ENCODE peak calls at places on chromosomes 6 and 20, in six cellular contexts. D, V, N, S, M and B are unnamed samples.

GRCh38 chr20:1664911-1665310 is 7.3 kb upstream of the SIRPG start:
- DNase-seq in D (no peak), V (no peak), N (no peak), S (no peak), M (peak; percentile 46), B (no peak)

GRCh38 chr20:45206746-45207145 is at the start of gene SEMG1:
- DNase-seq in D (no peak), V (no peak), N (no peak), S (no peak), M (no peak), B (no peak)

GRCh38 chr6:152050451-152051195 is 243.1 kb downstream of the ESR1 start:
- DNase-seq in D (no peak), V (no peak), N (no peak), S (no peak), M (no peak), B (no peak)

GRCh38 chr20:24027229-24027628 is 38.6 kb upstream of the GGTLC1 start:
- DNase-seq in D (peak; percentile 9), V (peak; percentile 76), N (no peak), S (no peak), M (peak; percentile 47), B (no peak)

GRCh38 chr6:37582309-37582708 is 82.6 kb upstream of the CCDC167 start:
- DNase-seq in D (no peak), V (no peak), N (no peak), S (no peak), M (no peak), B (no peak)

GRCh38 chr6:161137839-161138544 is 135.9 kb downstream of the AGPAT4 start:
- DNase-seq in D (no peak), V (no peak), N (no peak), S (no peak), M (no peak), B (no peak)

GRCh38 chr6:156379946-156380707 is 397.1 kb upstream of the ARID1B start:
- DNase-seq in D (no peak), V (peak; percentile 39), N (no peak), S (no peak), M (no peak), B (no peak)

GRCh38 chr6:105805581-105806023 is 280.5 kb upstream of the PRDM1 start:
- DNase-seq in D (no peak), V (no peak), N (no peak), S (no peak), M (no peak), B (no peak)

GRCh38 chr20:38894091-38894847 is 31.9 kb upstream of the FAM83D start:
- DNase-seq in D (no peak), V (peak; percentile 6), N (no peak), S (no peak), M (no peak), B (peak; percentile 21)

GRCh38 chr6:113047148-113047547 is 700.0 kb downstream of the RFPL4B start:
- DNase-seq in D (no peak), V (no peak), N (no peak), S (no peak), M (no peak), B (no peak)

GRCh38 chr20:2108987-2109386 is 7.4 kb downstream of the STK35 start:
- DNase-seq in D (no peak), V (peak; percentile 64), N (peak; percentile 80), S (no peak), M (no peak), B (peak; percentile 45)

GRCh38 chr6:74577619-74578018 is 628.2 kb downstream of the COL12A1 start:
- DNase-seq in D (no peak), V (no peak), N (no peak), S (no peak), M (no peak), B (no peak)

GRCh38 chr6:133705071-133705470 is 183.8 kb upstream of the TCF21 start:
- DNase-seq in D (no peak), V (peak; percentile 79), N (no peak), S (no peak), M (no peak), B (no peak)

GRCh38 chr20:37745553-37745952 is 51.7 kb downstream of the CTNNBL1 start:
- DNase-seq in D (peak; percentile 6), V (no peak), N (no peak), S (no peak), M (no peak), B (no peak)

GRCh38 chr6:69771158-69771906 is 25.5 kb downstream of the LMBRD1 start:
- DNase-seq in D (no peak), V (peak; percentile 33), N (no peak), S (no peak), M (no peak), B (no peak)

GRCh38 chr20:51373713-51374481 is 168.6 kb downstream of the NFATC2 start:
- DNase-seq in D (no peak), V (peak; percentile 77), N (no peak), S (no peak), M (no peak), B (no peak)

GRCh38 chr6:106097368-106098231 is 11.5 kb downstream of the PRDM1 start:
- DNase-seq in D (peak; percentile 80), V (peak; percentile 63), N (peak; percentile 29), S (no peak), M (peak; percentile 45), B (peak; percentile 17)

GRCh38 chr6:80217799-80218198 is 111.3 kb downstream of the BCKDHB start:
- DNase-seq in D (no peak), V (no peak), N (no peak), S (no peak), M (no peak), B (no peak)

GRCh38 chr6:157230971-157231370 is 92.3 kb downstream of the TMEM242 start:
- DNase-seq in D (peak; percentile 49), V (no peak), N (no peak), S (no peak), M (no peak), B (no peak)

GRCh38 chr6:166569206-166569605 is 17.3 kb downstream of the RAMACL start:
- DNase-seq in D (no peak), V (no peak), N (no peak), S (no peak), M (no peak), B (no peak)

GRCh38 chr6:158279615-158280014 is 32.6 kb upstream of the TULP4 start:
- DNase-seq in D (no peak), V (peak; percentile 82), N (no peak), S (no peak), M (no peak), B (no peak)

GRCh38 chr6:106620931-106621672 is 8.2 kb downstream of the RTN4IP1 start:
- DNase-seq in D (no peak), V (peak; percentile 27), N (no peak), S (no peak), M (no peak), B (no peak)

GRCh38 chr6:13400772-13401171 is 72.4 kb upstream of the TBC1D7 start:
- DNase-seq in D (no peak), V (no peak), N (no peak), S (no peak), M (no peak), B (no peak)

GRCh38 chr6:156976144-156977088 is 199.2 kb downstream of the ARID1B start:
- DNase-seq in D (peak; percentile 45), V (no peak), N (peak; percentile 63), S (no peak), M (no peak), B (no peak)